ENCODE peak calls at places on chromosomes 11 and 22, in five cellular contexts. E is AG10803, B is fibroblast of villous mesenchyme, A is astrocyte of the spinal cord, N is adipocyte. Z is an unnamed sample.

GRCh38 chr11:4697583-4697982 is at the start of gene OR51E2:
- DNase-seq in B (peak), N (peak), A (peak), E (peak), Z (peak)

GRCh38 chr11:85575388-85575787 is 51.8 kb downstream of the DLG2 start:
- DNase-seq in N (no peak), B (no peak), A (no peak), E (no peak), Z (no peak)

GRCh38 chr11:111719379-111719778 is 46.8 kb downstream of the PPP2R1B start:
- DNase-seq in A (peak), B (no peak), E (peak), N (peak), Z (no peak)

GRCh38 chr11:115173136-115173535 is 331.1 kb downstream of the CADM1 start:
- DNase-seq in B (no peak), E (no peak), N (no peak), A (no peak), Z (no peak)

GRCh38 chr11:16767137-16767536 is 28.7 kb downstream of the C11orf58 start:
- DNase-seq in N (no peak), B (no peak), A (no peak), E (no peak), Z (no peak)

GRCh38 chr11:120610101-120610500 is 98.6 kb downstream of the GRIK4 start:
- DNase-seq in B (no peak), N (no peak), E (no peak), A (no peak), Z (no peak)

GRCh38 chr22:20549232-20549841 is 41.9 kb downstream of the MED15 start:
- DNase-seq in A (peak), E (no peak), N (no peak), B (peak), Z (no peak)

GRCh38 chr22:45225732-45226560 is 14.7 kb downstream of the KIAA0930 start:
- DNase-seq in B (peak), E (peak), A (no peak), N (peak), Z (peak)

GRCh38 chr11:104668797-104669463 is 229.3 kb downstream of the CASP12 start:
- DNase-seq in A (peak), E (peak), B (peak), N (peak), Z (peak)

GRCh38 chr11:78030429-78031325 is 7.6 kb upstream of the KCTD14 start:
- DNase-seq in A (peak), E (peak), B (no peak), N (peak), Z (no peak)

GRCh38 chr11:133810766-133811165 is 34.5 kb downstream of the SPATA19 start:
- DNase-seq in B (no peak), E (no peak), A (no peak), N (no peak), Z (no peak)

GRCh38 chr11:76588455-76589325 is 81.9 kb downstream of the LRRC32 start:
- DNase-seq in N (no peak), E (no peak), B (peak), A (no peak), Z (peak)

GRCh38 chr22:43098356-43098755 is 9.2 kb upstream of the TTLL1 start:
- DNase-seq in N (no peak), A (no peak), E (no peak), B (no peak), Z (peak)

GRCh38 chr11:63918576-63919171 is 1.7 kb upstream of the RCOR2 start:
- DNase-seq in N (no peak), B (peak), A (no peak), E (peak), Z (peak)

GRCh38 chr11:87296627-87297026 is 258.9 kb downstream of the TMEM135 start:
- DNase-seq in B (no peak), A (no peak), N (no peak), E (no peak), Z (no peak)
- H3K4me3 ChIP-seq in B (no peak), A (no peak), N (no peak), E (no peak), Z (no peak)

GRCh38 chr22:33057363-33057995 is 702 bp downstream of the SYN3 start:
- DNase-seq in A (no peak), E (no peak), N (no peak), B (no peak), Z (no peak)
- H3K4me3 ChIP-seq in A (no peak), E (no peak), N (peak), B (no peak), Z (no peak)

GRCh38 chr11:47589103-47589502 is 2.6 kb downstream of the FAM180B start:
- DNase-seq in B (no peak), N (no peak), A (no peak), E (no peak), Z (no peak)
- H3K4me3 ChIP-seq in B (no peak), N (no peak), A (no peak), E (no peak), Z (no peak)

GRCh38 chr11:125903753-125904659 is at the start of gene DDX25:
- DNase-seq in N (no peak), B (no peak), A (no peak), E (no peak), Z (no peak)
- H3K4me3 ChIP-seq in N (peak), B (peak), A (no peak), E (peak), Z (peak)

GRCh38 chr11:58334708-58335107 is 24.2 kb downstream of the OR5B17 start:
- DNase-seq in B (peak), E (peak), N (peak), A (peak), Z (peak)

DNA sequence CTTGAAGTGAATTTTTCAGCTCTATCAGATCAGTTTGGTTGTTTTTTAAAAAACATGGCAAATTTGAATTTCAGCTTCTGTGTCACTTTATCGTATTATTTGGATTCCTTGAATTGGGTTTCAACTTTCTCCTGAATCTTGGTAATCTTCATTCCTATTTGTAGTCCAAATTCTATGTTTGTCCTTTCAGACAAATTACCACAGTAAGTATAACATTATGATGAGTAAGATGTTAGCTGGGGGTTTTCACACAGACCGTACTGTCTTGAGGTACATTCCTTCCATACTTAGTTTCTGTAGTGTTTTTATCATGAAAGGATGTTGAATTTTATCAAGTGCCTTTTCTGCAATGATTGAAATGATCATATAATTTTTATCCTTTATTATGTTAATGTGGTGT is 28.0 kb downstream of the OR5B17 start:
- DNase-seq in E (peak), N (peak), A (peak), B (peak), Z (peak)
- H3K4me3 ChIP-seq in E (no peak), N (no peak), A (no peak), B (no peak), Z (no peak)

GRCh38 chr11:65121447-65121864 is 478 bp downstream of the FAU start:
- DNase-seq in N (peak), A (no peak), B (no peak), E (no peak), Z (peak)
- H3K4me3 ChIP-seq in N (peak), A (peak), B (peak), E (peak), Z (peak)

DNA sequence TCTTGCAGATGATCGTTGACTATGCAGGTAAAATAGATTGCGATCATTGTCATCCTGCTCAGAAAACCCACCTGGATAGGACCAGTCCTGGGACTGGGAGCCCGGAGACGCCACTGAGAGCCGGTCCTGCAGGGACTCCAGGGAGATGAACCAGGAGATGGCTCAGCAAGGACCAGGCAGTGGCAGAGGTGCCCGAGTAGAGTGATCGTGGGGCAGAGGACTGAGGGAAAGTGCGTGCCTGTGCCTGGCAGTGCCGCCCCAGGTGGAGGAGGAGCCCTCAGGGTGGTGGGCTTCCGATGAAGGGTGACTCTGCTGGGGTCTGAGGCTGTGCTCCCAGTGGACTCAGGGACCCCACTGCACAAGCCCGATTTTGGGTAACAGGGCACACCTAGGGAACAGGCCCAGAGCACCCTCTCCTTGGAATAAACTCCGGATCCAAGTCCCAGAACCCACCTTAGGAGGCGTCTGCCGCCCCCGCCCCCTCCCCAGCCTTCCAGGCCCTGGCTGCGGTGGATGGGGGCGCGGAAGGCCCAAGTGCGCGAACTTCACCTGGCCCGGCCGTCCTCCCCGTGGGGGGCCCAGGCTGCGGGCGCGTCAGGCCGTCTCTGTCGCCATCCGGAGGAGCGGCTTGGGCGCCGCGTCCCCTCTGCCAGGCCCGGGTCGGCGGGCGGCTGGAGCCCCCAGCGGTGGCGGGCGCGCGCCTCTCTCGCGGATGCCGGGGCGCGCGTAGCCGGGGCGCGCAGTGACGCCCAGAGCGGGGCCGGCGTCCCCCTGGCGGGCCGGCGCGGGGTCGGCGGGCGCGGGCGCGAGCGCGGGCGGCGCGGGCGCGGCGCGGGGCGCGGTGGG is 1338.8 kb downstream of the BRD1 start:
- DNase-seq in B (no peak), E (no peak), N (no peak), A (no peak), Z (no peak)
- H3K4me3 ChIP-seq in B (no peak), E (peak), N (no peak), A (no peak), Z (no peak)

GRCh38 chr11:118155781-118156530 is 3.3 kb upstream of the SCN4B start:
- DNase-seq in A (no peak), B (no peak), N (no peak), E (no peak), Z (no peak)

GRCh38 chr11:118153516-118153915 is 893 bp upstream of the SCN4B start:
- DNase-seq in A (no peak), N (no peak), B (no peak), E (no peak), Z (no peak)

GRCh38 chr11:118156531-118157185 is 4.0 kb upstream of the SCN4B start:
- DNase-seq in N (no peak), B (no peak), E (no peak), A (no peak), Z (no peak)

GRCh38 chr11:118153976-118154375 is 1.4 kb upstream of the SCN4B start:
- DNase-seq in E (no peak), A (no peak), N (no peak), B (no peak), Z (no peak)

GRCh38 chr11:118157186-118157895 is 4.7 kb upstream of the SCN4B start:
- DNase-seq in N (no peak), A (no peak), B (no peak), E (no peak), Z (no peak)
- H3K4me3 ChIP-seq in N (no peak), A (no peak), B (no peak), E (no peak), Z (no peak)

DNA sequence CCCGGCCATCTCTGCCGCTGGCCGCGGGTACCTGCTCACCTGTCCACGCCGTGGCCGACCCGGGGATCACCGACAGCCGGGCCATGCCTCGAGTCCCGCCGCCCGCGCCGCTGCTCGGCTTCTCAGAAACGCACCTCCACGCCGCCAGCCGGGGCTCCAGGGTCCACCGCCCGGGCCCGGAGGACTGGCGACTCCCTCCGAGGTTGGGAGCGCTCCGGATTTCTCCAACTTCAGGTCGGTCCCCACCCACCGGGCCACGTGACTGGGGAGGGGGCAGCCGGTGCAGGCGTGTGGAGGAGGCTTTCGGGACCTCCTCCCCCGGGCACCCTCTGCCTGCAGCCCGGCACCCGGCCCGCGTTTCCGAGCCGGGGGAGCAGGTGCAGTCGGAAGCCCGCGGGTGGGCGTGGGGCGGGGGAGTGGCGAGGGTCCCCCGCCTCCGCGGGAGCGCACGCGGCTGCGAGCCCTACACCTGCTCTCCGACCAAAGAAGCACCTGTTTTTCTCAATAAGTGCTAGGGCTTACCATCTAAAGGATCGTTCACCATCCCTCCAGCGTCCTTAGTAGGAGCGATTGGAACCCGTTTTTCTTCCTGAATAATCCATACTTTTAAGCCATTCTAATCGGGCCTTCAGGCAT is 627 bp upstream of the NRIP3 start:
- DNase-seq in E (no peak), B (no peak), A (no peak), N (peak), Z (no peak)
- H3K4me3 ChIP-seq in E (peak), B (peak), A (peak), N (peak), Z (peak)

GRCh38 chr22:23767673-23768548 is at the start of gene CHCHD10:
- DNase-seq in N (peak), B (peak), A (peak), E (peak), Z (peak)

GRCh38 chr22:23763579-23764331 is 965 bp downstream of the C22orf15 start:
- DNase-seq in B (no peak), A (no peak), N (no peak), E (no peak), Z (no peak)

GRCh38 chr22:23769321-23769965 is 1.7 kb upstream of the CHCHD10 start:
- DNase-seq in A (no peak), N (no peak), B (no peak), E (no peak), Z (no peak)

GRCh38 chr22:23764931-23765881 is 2.4 kb downstream of the C22orf15 start:
- DNase-seq in N (no peak), E (no peak), B (no peak), A (no peak), Z (no peak)

GRCh38 chr22:23767303-23767672 is 484 bp downstream of the CHCHD10 start:
- DNase-seq in A (no peak), B (no peak), N (no peak), E (no peak), Z (no peak)
- H3K4me3 ChIP-seq in A (peak), B (peak), N (peak), E (peak), Z (peak)

Z was measured in mesenchymal stem cell.